ENCODE peak calls at places on chromosomes 3 and 15, in ten cellular contexts. U is esophagus muscularis mucosa; M is lower lobe of right lung; L is adipocyte; P is NCI-H1092 treated with DMSO at 0.1 percent for 48 hours; G is HS-5; D is activated gamma-delta T cell treated with anti-CD3 and anti-CD28 coated beads, Interleukin-2, amount 50 U/mL, for 16 hours; Z is AG09309; F is AG10803; S is ELR. X is an unnamed sample.

GRCh38 chr3:105899528-105899927 is 30.7 kb upstream of the CBLB start:
- DNase-seq in F (peak), G (peak), U (no peak), Z (peak), L (peak), P (no peak), D (no peak), S (peak), M (no peak), X (peak)

GRCh38 chr15:55784284-55784683 is 41.3 kb upstream of the PRTG start:
- DNase-seq in P (no peak), L (no peak), M (no peak), F (no peak), G (no peak), Z (no peak), S (no peak), U (no peak), D (no peak), X (no peak)

GRCh38 chr3:36906504-36907149 is 38.2 kb downstream of the TRANK1 start:
- DNase-seq in U (no peak), S (no peak), F (peak), P (no peak), M (no peak), G (no peak), D (no peak), L (peak), Z (no peak), X (no peak)

GRCh38 chr3:71585891-71586809 is 2.6 kb upstream of the FOXP1 start:
- DNase-seq in G (no peak), L (peak), U (peak), S (peak), P (peak), Z (no peak), D (no peak), M (no peak), F (peak), X (peak)

GRCh38 chr15:61141497-61142125 is 87.5 kb downstream of the RORA start:
- DNase-seq in Z (no peak), P (no peak), F (no peak), S (no peak), G (no peak), D (no peak), L (no peak), U (peak), M (no peak), X (no peak)

GRCh38 chr3:70519913-70520659 is 207.6 kb upstream of the MDFIC2 start:
- DNase-seq in U (no peak), D (no peak), P (no peak), F (no peak), L (peak), S (no peak), G (no peak), Z (no peak), M (no peak), X (peak)

GRCh38 chr15:79185199-79185598 is 94.6 kb upstream of the RASGRF1 start:
- DNase-seq in U (no peak), Z (no peak), D (no peak), L (no peak), F (no peak), S (peak), M (no peak), P (no peak), G (no peak), X (no peak)

GRCh38 chr3:141436180-141436579 is 50.6 kb upstream of the RASA2 start:
- DNase-seq in G (no peak), D (no peak), L (no peak), Z (no peak), M (no peak), F (no peak), P (no peak), S (no peak), U (no peak), X (no peak)

GRCh38 chr15:51299187-51300015 is 39.0 kb downstream of the CYP19A1 start:
- DNase-seq in D (no peak), F (no peak), G (no peak), P (peak), M (no peak), U (no peak), S (no peak), L (no peak), Z (no peak), X (no peak)

GRCh38 chr15:67134577-67135492 is 69.4 kb downstream of the SMAD3 start:
- DNase-seq in P (no peak), D (no peak), M (no peak), S (no peak), L (no peak), F (no peak), G (no peak), U (no peak), Z (no peak), X (no peak)

GRCh38 chr15:48946088-48946839 is 17.5 kb downstream of the SHC4 start:
- DNase-seq in M (no peak), U (no peak), L (peak), F (no peak), S (peak), Z (no peak), G (peak), P (no peak), D (no peak), X (peak)

GRCh38 chr3:14564741-14565140 is 24.6 kb upstream of the GRIP2 start:
- DNase-seq in U (no peak), F (no peak), G (no peak), S (no peak), Z (no peak), L (no peak), D (no peak), P (no peak), M (no peak), X (no peak)

GRCh38 chr15:91784973-91785709 is 68.4 kb upstream of the SLCO3A1 start:
- DNase-seq in F (no peak), S (no peak), P (no peak), L (no peak), Z (no peak), U (no peak), G (no peak), D (no peak), M (no peak), X (no peak)

GRCh38 chr3:62615258-62615840 is 242.0 kb upstream of the FEZF2 start:
- DNase-seq in M (no peak), L (no peak), G (no peak), D (no peak), U (no peak), S (peak), P (no peak), Z (no peak), F (no peak), X (no peak)

GRCh38 chr3:104908761-104909160 is 457.9 kb upstream of the ALCAM start:
- DNase-seq in F (peak), D (no peak), L (no peak), U (no peak), Z (no peak), P (peak), G (peak), M (no peak), S (peak), X (peak)

GRCh38 chr3:62559831-62560445 is 186.6 kb upstream of the FEZF2 start:
- DNase-seq in M (no peak), S (peak), U (peak), L (peak), G (no peak), P (peak), Z (peak), F (peak), D (no peak), X (peak)

GRCh38 chr3:13186416-13186815 is 113.2 kb upstream of the IQSEC1 start:
- DNase-seq in M (no peak), U (no peak), D (no peak), P (no peak), S (no peak), L (peak), F (no peak), G (no peak), Z (no peak), X (no peak)

GRCh38 chr3:135503429-135504083 is 462.0 kb upstream of the PPP2R3A start:
- DNase-seq in S (peak), Z (peak), M (peak), G (peak), L (peak), F (peak), D (no peak), U (no peak), P (peak), X (peak)

GRCh38 chr3:133595341-133595740 is 21.9 kb downstream of the CDV3 start:
- DNase-seq in M (no peak), D (no peak), F (peak), S (peak), Z (no peak), U (no peak), G (no peak), P (no peak), L (no peak), X (peak)

GRCh38 chr15:62740141-62741004 is 302.2 kb upstream of the TPM1 start:
- DNase-seq in U (no peak), P (no peak), M (no peak), F (no peak), Z (no peak), D (no peak), L (no peak), S (peak), G (no peak), X (peak)

GRCh38 chr3:75305901-75306300 is 358.2 kb upstream of the FRG2C start:
- DNase-seq in M (no peak), S (no peak), L (no peak), F (no peak), G (no peak), P (no peak), U (no peak), D (no peak), Z (no peak), X (no peak)

GRCh38 chr3:67357610-67358458 is 296.6 kb downstream of the SUCLG2 start:
- DNase-seq in F (peak), M (no peak), Z (no peak), D (no peak), G (no peak), L (peak), P (peak), S (peak), U (no peak), X (peak)

GRCh38 chr15:42010434-42010833 is 10.4 kb downstream of the PLA2G4E start:
- DNase-seq in G (no peak), U (no peak), D (no peak), P (no peak), M (no peak), Z (no peak), L (peak), F (no peak), S (peak), X (peak)

GRCh38 chr3:100297784-100298183 is 36.8 kb upstream of the NIT2 start:
- DNase-seq in F (no peak), S (peak), U (no peak), M (no peak), L (no peak), P (no peak), G (peak), D (no peak), Z (no peak), X (peak)

GRCh38 chr3:28206479-28206878 is 34.9 kb upstream of the CMC1 start:
- DNase-seq in D (no peak), F (no peak), U (no peak), P (no peak), M (no peak), L (no peak), G (no peak), Z (no peak), S (no peak), X (no peak)

GRCh38 chr3:101574388-101575156 is 592 bp downstream of the PCNP start:
- DNase-seq in U (peak), M (peak), D (no peak), L (peak), S (peak), F (peak), Z (peak), P (peak), G (peak), X (peak)

GRCh38 chr3:194869482-194870169 is 183.9 kb downstream of the FAM43A start:
- DNase-seq in U (no peak), G (peak), M (no peak), S (peak), L (peak), P (no peak), Z (peak), D (no peak), F (peak), X (peak)

GRCh38 chr3:45064512-45065372 is 38.6 kb downstream of the CLEC3B start:
- DNase-seq in D (peak), U (no peak), S (peak), G (peak), M (peak), L (no peak), Z (no peak), P (no peak), F (peak), X (peak)

GRCh38 chr3:119945286-119945685 is 149.0 kb downstream of the GSK3B start:
- DNase-seq in L (no peak), D (no peak), Z (no peak), P (no peak), U (no peak), S (no peak), F (no peak), G (no peak), M (no peak), X (no peak)

GRCh38 chr3:133676336-133677118 is 14.8 kb upstream of the TOPBP1 start:
- DNase-seq in G (no peak), Z (no peak), D (no peak), U (no peak), M (no peak), P (no peak), L (no peak), F (no peak), S (no peak), X (no peak)

GRCh38 chr3:179074656-179075055 is 3.0 kb upstream of the ZMAT3 start:
- DNase-seq in M (no peak), G (no peak), S (no peak), U (no peak), P (no peak), D (no peak), F (no peak), Z (no peak), L (no peak), X (no peak)

GRCh38 chr15:66139816-66140215 is 113.7 kb downstream of the MEGF11 start:
- DNase-seq in F (no peak), M (no peak), Z (no peak), L (no peak), U (no peak), S (no peak), D (no peak), G (no peak), P (peak), X (no peak)

GRCh38 chr15:27576576-27576975 is 522.5 kb downstream of the OCA2 start:
- DNase-seq in U (no peak), Z (no peak), L (no peak), P (no peak), F (no peak), M (no peak), S (no peak), G (no peak), D (no peak), X (no peak)

GRCh38 chr15:80059786-80060489 is 462 bp downstream of the ZFAND6 start:
- DNase-seq in D (no peak), S (peak), Z (no peak), L (peak), U (peak), G (no peak), M (peak), F (peak), P (no peak), X (peak)

GRCh38 chr15:66685638-66686150 is 16.3 kb upstream of the SMAD6 start:
- DNase-seq in P (no peak), Z (no peak), U (no peak), L (peak), D (no peak), F (no peak), G (no peak), S (peak), M (no peak), X (no peak)

GRCh38 chr15:88835119-88835518 is 31.9 kb downstream of the ACAN start:
- DNase-seq in D (no peak), M (no peak), S (no peak), Z (peak), F (peak), G (no peak), U (no peak), P (no peak), L (no peak), X (no peak)

GRCh38 chr15:32716960-32717289 is 879 bp upstream of the GREM1 start:
- DNase-seq in S (no peak), D (no peak), F (no peak), U (no peak), M (no peak), L (no peak), P (no peak), Z (no peak), G (no peak), X (no peak)

GRCh38 chr3:16059081-16059537 is 115.4 kb upstream of the GALNT15 start:
- DNase-seq in L (no peak), Z (no peak), D (no peak), U (no peak), F (peak), S (peak), G (no peak), M (no peak), P (no peak), X (peak)